ENCODE peak calls at places on chromosomes 16 and 17, in seven cellular contexts. U is left ventricle myocardium inferior, I is uterus, W is pancreas, Z is keratinocyte, R is H9, D is A673. H is an unnamed sample. For H3K27me3, the result is how much of the 10 kb centered on the place peaks cover.

GRCh38 chr16:88686062-88686438 is 257 bp downstream of the SNAI3 start:
- DNase-seq in U (no peak), I (no peak), W (peak), Z (no peak), R (no peak), D (no peak), H (no peak)

GRCh38 chr17:1179635-1180433 is at the start of gene ABR:
- DNase-seq in U (peak), I (peak), W (peak), Z (no peak), R (peak), D (peak), H (no peak)

GRCh38 chr17:21014498-21014897 is 28.3 kb downstream of the USP22 start:
- DNase-seq in U (no peak), I (no peak), W (no peak), Z (no peak), R (no peak), D (no peak), H (no peak)

GRCh38 chr17:82914375-82914774 is 74.6 kb upstream of the ZNF750 start:
- DNase-seq in U (peak), I (no peak), W (no peak), Z (no peak), R (no peak), D (no peak), H (no peak)

GRCh38 chr16:8900343-8900742 is 18.2 kb downstream of the LITAFD start:
- DNase-seq in U (no peak), I (no peak), W (no peak), Z (no peak), R (no peak), D (no peak), H (no peak)

GRCh38 chr17:6455321-6455705 is 11.1 kb downstream of the PIMREG start:
- DNase-seq in U (no peak), I (no peak), W (no peak), Z (peak), R (peak), D (no peak), H (no peak)

GRCh38 chr16:88732172-88732960 is 26.1 kb downstream of the CTU2 start:
- DNase-seq in U (no peak), I (no peak), W (no peak), Z (no peak), R (no peak), D (no peak), H (no peak)

GRCh38 chr16:2439598-2439997 is 10.4 kb downstream of the CCNF start:
- DNase-seq in U (no peak), I (no peak), W (no peak), Z (no peak), R (no peak), D (no peak), H (no peak)

GRCh38 chr17:77489898-77490265 is 349.1 kb downstream of the SEC14L1 start:
- DNase-seq in U (peak), I (peak), W (no peak), Z (no peak), R (no peak), D (no peak), H (no peak)

GRCh38 chr17:6558932-6559752 is 2.8 kb upstream of the PITPNM3 start:
- DNase-seq in U (no peak), I (no peak), W (no peak), Z (no peak), R (no peak), D (no peak), H (no peak)

GRCh38 chr16:59111280-59111679 is 377.2 kb upstream of the GOT2 start:
- DNase-seq in U (no peak), I (no peak), W (no peak), Z (no peak), R (no peak), D (no peak), H (no peak)

GRCh38 chr16:65745-66144 is 6.7 kb downstream of the RHBDF1 start:
- DNase-seq in U (peak), I (peak), W (peak), Z (no peak), R (peak), D (peak), H (no peak)

GRCh38 chr17:17151541-17151940 is 54.6 kb downstream of the PLD6 start:
- DNase-seq in U (no peak), I (no peak), W (no peak), Z (no peak), R (no peak), D (peak), H (peak)

GRCh38 chr16:2275476-2276450 is 7.8 kb upstream of the RNPS1 start:
- DNase-seq in U (peak), I (no peak), W (no peak), Z (no peak), R (no peak), D (no peak), H (no peak)

GRCh38 chr17:45788057-45788456 is 3.9 kb downstream of the CRHR1 start:
- DNase-seq in U (no peak), I (no peak), W (no peak), Z (no peak), R (no peak), D (no peak), H (no peak)

GRCh38 chr16:19173649-19174383 is 5.8 kb downstream of the SYT17 start:
- DNase-seq in U (no peak), I (no peak), W (no peak), Z (no peak), R (no peak), D (no peak), H (no peak)

GRCh38 chr16:76940251-76940650 is 250.7 kb upstream of the MON1B start:
- DNase-seq in U (no peak), I (no peak), W (no peak), Z (no peak), R (no peak), D (no peak), H (no peak)

GRCh38 chr16:66511615-66512500 is 38.1 kb downstream of the TK2 start:
- DNase-seq in U (no peak), I (peak), W (no peak), Z (no peak), R (peak), D (no peak), H (no peak)

GRCh38 chr16:64910351-64910750 is 211.5 kb downstream of the CDH11 start:
- DNase-seq in U (peak), I (no peak), W (no peak), Z (no peak), R (peak), D (peak), H (peak)

GRCh38 chr17:17492085-17492484 is 4.1 kb downstream of the RASD1 start:
- DNase-seq in U (no peak), I (no peak), W (no peak), Z (no peak), R (no peak), D (no peak), H (no peak)

GRCh38 chr17:34249497-34249877 is 5.6 kb upstream of the CCL2 start:
- DNase-seq in U (peak), I (no peak), W (no peak), Z (no peak), R (no peak), D (no peak), H (no peak)

GRCh38 chr16:67847064-67847861 is at the start of gene CENPT:
- DNase-seq in U (peak), I (peak), W (peak), Z (no peak), R (no peak), D (no peak), H (no peak)

GRCh38 chr16:12182202-12182601 is 205.7 kb downstream of the SNX29 start:
- DNase-seq in U (no peak), I (no peak), W (no peak), Z (no peak), R (no peak), D (peak), H (no peak)

GRCh38 chr16:27486760-27487159 is 63.0 kb downstream of the GTF3C1 start:
- DNase-seq in U (no peak), I (no peak), W (no peak), Z (no peak), R (no peak), D (no peak), H (no peak)

GRCh38 chr17:7888184-7888920 is at the start of gene CHD3:
- DNase-seq in U (no peak), I (no peak), W (peak), Z (no peak), R (peak), D (peak), H (no peak)

GRCh38 chr16:27195941-27196595 is 7.3 kb upstream of the KDM8 start:
- DNase-seq in U (no peak), I (no peak), W (no peak), Z (no peak), R (no peak), D (no peak), H (no peak)

GRCh38 chr17:69733171-69734014 is 318.9 kb downstream of the MAP2K6 start:
- DNase-seq in U (peak), I (no peak), W (no peak), Z (peak), R (no peak), D (peak), H (no peak)

GRCh38 chr17:3754458-3755334 is 31.0 kb downstream of the HASPIN start:
- DNase-seq in U (no peak), I (no peak), W (peak), Z (peak), R (peak), D (no peak), H (no peak)

GRCh38 chr17:3695723-3696411 is at the start of gene P2RX5:
- DNase-seq in U (no peak), I (no peak), W (no peak), Z (no peak), R (peak), D (no peak), H (no peak)

GRCh38 chr16:20944861-20945390 is 44.4 kb downstream of the LYRM1 start:
- DNase-seq in U (no peak), I (no peak), W (no peak), Z (no peak), R (no peak), D (peak), H (no peak)

GRCh38 chr16:84183572-84183875 is 3.3 kb downstream of the TAF1C start:
- DNase-seq in U (no peak), I (no peak), W (no peak), Z (no peak), R (no peak), D (no peak), H (no peak)

GRCh38 chr17:65434251-65434650 is 127.2 kb downstream of the AXIN2 start:
- DNase-seq in U (no peak), I (no peak), W (no peak), Z (no peak), R (no peak), D (no peak), H (no peak)

GRCh38 chr16:65660390-65660789 is 538.5 kb upstream of the CDH11 start:
- DNase-seq in U (no peak), I (no peak), W (no peak), Z (peak), R (no peak), D (no peak), H (peak)

GRCh38 chr16:19245326-19245925 is 40.1 kb upstream of the CLEC19A start:
- DNase-seq in U (no peak), I (no peak), W (peak), Z (no peak), R (no peak), D (no peak), H (no peak)

DNA sequence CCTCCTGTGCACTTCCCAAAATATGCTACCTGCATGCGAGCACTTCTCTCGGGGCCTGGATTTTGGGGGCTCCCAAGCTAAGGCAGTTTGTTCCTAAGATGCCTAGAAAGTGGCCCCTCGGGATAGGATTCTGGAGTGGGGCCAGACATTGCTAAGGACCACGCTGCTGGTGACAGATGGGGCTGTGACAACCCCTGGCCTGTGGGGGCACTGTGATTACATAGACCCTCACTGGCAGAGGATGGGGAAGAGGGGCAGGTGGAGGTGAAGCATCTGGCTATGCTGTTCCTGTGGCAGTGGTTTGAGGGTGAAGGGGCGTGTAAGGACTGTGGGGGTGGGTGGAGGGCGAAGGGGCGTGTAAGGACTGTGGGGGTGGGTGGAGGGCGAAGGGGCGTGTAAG is 128.4 kb downstream of the ENGASE start:
- DNase-seq in U (no peak), I (no peak), W (no peak), Z (no peak), R (no peak), D (no peak), H (no peak)
- H3K27me3 ChIP-seq in U (half or more), I (under half), W (under half), Z (under half), R (under half), D (half or more), H (under half)

GRCh38 chr17:72119280-72119962 is 1.4 kb upstream of the SOX9 start:
- DNase-seq in U (no peak), I (no peak), W (no peak), Z (no peak), R (no peak), D (no peak), H (no peak)
- H3K27me3 ChIP-seq in U (half or more), I (under half), W (under half), Z (under half), R (under half), D (under half), H (under half)

GRCh38 chr16:1122031-1122765 is 26.2 kb upstream of the C1QTNF8 start:
- DNase-seq in U (no peak), I (no peak), W (no peak), Z (no peak), R (no peak), D (no peak), H (no peak)
- H3K27me3 ChIP-seq in U (half or more), I (under half), W (under half), Z (under half), R (under half), D (under half), H (under half)

GRCh38 chr17:74325376-74325742 is 667 bp upstream of the KIF19 start:
- DNase-seq in U (no peak), I (no peak), W (no peak), Z (no peak), R (no peak), D (no peak), H (no peak)

GRCh38 chr17:74328487-74328886 is 2.5 kb downstream of the KIF19 start:
- DNase-seq in U (no peak), I (no peak), W (no peak), Z (no peak), R (no peak), D (no peak), H (no peak)

GRCh38 chr17:74325743-74326379 is at the start of gene KIF19:
- DNase-seq in U (peak), I (no peak), W (no peak), Z (no peak), R (peak), D (peak), H (no peak)

GRCh38 chr17:74326506-74326905 is 480 bp downstream of the KIF19 start:
- DNase-seq in U (no peak), I (no peak), W (no peak), Z (no peak), R (no peak), D (no peak), H (no peak)

DNA sequence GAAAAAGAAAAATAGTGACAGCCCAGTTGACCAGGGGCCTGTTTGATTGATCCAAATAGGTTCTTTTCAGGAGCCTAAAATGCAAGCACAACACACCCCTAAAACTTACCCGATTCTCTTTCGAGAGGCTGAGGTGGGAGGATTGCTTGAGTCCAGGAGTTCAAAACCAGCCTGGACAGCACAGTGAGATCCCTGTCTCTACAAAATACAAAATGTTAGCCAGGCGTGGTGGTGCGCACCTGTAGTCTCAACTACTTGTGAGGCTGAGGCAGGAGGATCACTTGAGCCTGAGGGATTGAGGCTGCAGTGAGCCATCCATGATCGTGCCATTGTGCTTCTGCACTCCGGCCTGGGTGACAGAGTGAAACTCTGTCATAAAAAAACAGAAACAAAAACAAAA is 1.5 kb upstream of the KIF19 start:
- DNase-seq in U (no peak), I (no peak), W (no peak), Z (no peak), R (no peak), D (no peak), H (no peak)
- H3K27me3 ChIP-seq in U (under half), I (under half), W (under half), Z (under half), R (under half), D (under half), H (under half)

GRCh38 chr16:86499889-86500707 is 10.2 kb upstream of the FOXF1 start:
- DNase-seq in U (no peak), I (no peak), W (no peak), Z (no peak), R (peak), D (no peak), H (no peak)

GRCh38 chr16:86500708-86501510 is 9.4 kb upstream of the FOXF1 start:
- DNase-seq in U (no peak), I (no peak), W (no peak), Z (no peak), R (no peak), D (no peak), H (no peak)

GRCh38 chr16:86502856-86503748 is 7.2 kb upstream of the FOXF1 start:
- DNase-seq in U (no peak), I (no peak), W (no peak), Z (no peak), R (no peak), D (no peak), H (no peak)

GRCh38 chr16:86503830-86504229 is 6.5 kb upstream of the FOXF1 start:
- DNase-seq in U (no peak), I (no peak), W (no peak), Z (no peak), R (no peak), D (no peak), H (no peak)

GRCh38 chr16:86501989-86502855 is 8.1 kb upstream of the FOXF1 start:
- DNase-seq in U (no peak), I (no peak), W (no peak), Z (no peak), R (no peak), D (no peak), H (no peak)
- H3K27me3 ChIP-seq in U (half or more), I (under half), W (half or more), Z (half or more), R (half or more), D (half or more), H (under half)

GRCh38 chr17:74599531-74599939 is 7.5 kb upstream of the CD300LD start:
- DNase-seq in U (no peak), I (no peak), W (no peak), Z (no peak), R (no peak), D (no peak), H (no peak)
- H3K27me3 ChIP-seq in U (half or more), I (under half), W (under half), Z (under half), R (under half), D (under half), H (under half)

H was measured in BJ.